ENCODE peak calls at places on chromosome 4, in four cellular contexts. A, J, W and D are unnamed samples.

GRCh38 chr4:144685916-144686315 is 40.0 kb downstream of the HHIP start:
- DNase-seq in J (no peak), W (no peak), A (no peak), D (no peak)

GRCh38 chr4:105996845-105997244 is 101.6 kb downstream of the NPNT start:
- DNase-seq in A (no peak), W (no peak), J (no peak), D (no peak)

GRCh38 chr4:180106122-180106521 is 2137.1 kb upstream of the TENM3 start:
- DNase-seq in J (no peak), W (no peak), A (no peak), D (no peak)

GRCh38 chr4:173398251-173398650 is 665 bp downstream of the SCRG1 start:
- DNase-seq in W (no peak), J (no peak), A (no peak), D (no peak)

GRCh38 chr4:15654556-15655222 is 468 bp downstream of the FBXL5 start:
- DNase-seq in A (peak), W (peak), J (no peak), D (no peak)

GRCh38 chr4:163544407-163545038 is 50.0 kb downstream of the TMA16 start:
- DNase-seq in W (peak), A (peak), J (peak), D (peak)

GRCh38 chr4:19583827-19584569 is 667.7 kb upstream of the SLIT2 start:
- DNase-seq in W (no peak), J (no peak), A (no peak), D (no peak)

GRCh38 chr4:58590714-58591113 is 1480.5 kb upstream of the IGFBP7 start:
- DNase-seq in W (no peak), A (no peak), J (no peak), D (no peak)